ENCODE peak calls at places on chromosome 11, in seven cellular contexts. R, U, K, N, T, B and H are unnamed samples.

GRCh38 chr11:3160252-3161031 is 4.7 kb downstream of the OSBPL5 start:
- DNase-seq in R (no peak), U (peak), K (no peak), N (peak), T (no peak), B (peak), H (no peak)

GRCh38 chr11:129226207-129226798 is 34.2 kb upstream of the ARHGAP32 start:
- DNase-seq in R (no peak), U (no peak), K (no peak), N (no peak), T (no peak), B (no peak), H (no peak)

GRCh38 chr11:27963370-27963769 is 144.6 kb downstream of the KIF18A start:
- DNase-seq in R (no peak), U (no peak), K (no peak), N (no peak), T (no peak), B (no peak), H (no peak)

GRCh38 chr11:132242662-132243061 is 872.2 kb downstream of the NTM start:
- DNase-seq in R (no peak), U (no peak), K (no peak), N (no peak), T (no peak), B (no peak), H (no peak)

GRCh38 chr11:11894486-11894885 is 52.7 kb downstream of the USP47 start:
- DNase-seq in R (no peak), U (no peak), K (no peak), N (no peak), T (no peak), B (no peak), H (no peak)

GRCh38 chr11:123561046-123561781 is 93.2 kb downstream of the SCN3B start:
- DNase-seq in R (no peak), U (peak), K (no peak), N (no peak), T (no peak), B (peak), H (no peak)

GRCh38 chr11:71248656-71249055 is 3.7 kb downstream of the SHANK2 start:
- DNase-seq in R (no peak), U (no peak), K (no peak), N (no peak), T (no peak), B (no peak), H (no peak)

GRCh38 chr11:15212876-15213275 is 98.2 kb downstream of the INSC start:
- DNase-seq in R (no peak), U (no peak), K (no peak), N (no peak), T (no peak), B (no peak), H (no peak)

GRCh38 chr11:130449246-130449990 is 973 bp downstream of the ADAMTS15 start:
- DNase-seq in R (no peak), U (no peak), K (no peak), N (no peak), T (no peak), B (no peak), H (no peak)

GRCh38 chr11:67374571-67375276 is 1.3 kb upstream of the CLCF1 start:
- DNase-seq in R (no peak), U (no peak), K (no peak), N (no peak), T (no peak), B (no peak), H (no peak)

GRCh38 chr11:122306776-122307479 is 190.9 kb upstream of the BLID start:
- DNase-seq in R (no peak), U (no peak), K (no peak), N (no peak), T (no peak), B (no peak), H (no peak)

GRCh38 chr11:1120532-1121342 is 37.0 kb upstream of the MUC5AC start:
- DNase-seq in R (no peak), U (peak), K (no peak), N (no peak), T (no peak), B (no peak), H (no peak)

GRCh38 chr11:84812351-84813083 is 814.6 kb downstream of the DLG2 start:
- DNase-seq in R (no peak), U (no peak), K (no peak), N (no peak), T (no peak), B (no peak), H (no peak)

GRCh38 chr11:61883327-61883726 is 8.0 kb downstream of the FADS3 start:
- DNase-seq in R (no peak), U (no peak), K (no peak), N (no peak), T (no peak), B (no peak), H (no peak)